ENCODE peak calls at places on chromosomes 4 and X, in five cellular contexts. M is activated gamma-delta T cell treated with Interleukin-2 at 50 U/mL for 16 hours; T is cardiac muscle cell; N is left ventricle myocardium inferior; V is CD8-positive, alpha-beta T cell. G is an unnamed sample.

GRCh38 chrX:49106930-49107329 is 16.6 kb downstream of the GPKOW start:
- DNase-seq in M (no peak), T (peak), N (peak), V (no peak), G (peak)

GRCh38 chr4:183430317-183430986 is 14.0 kb upstream of the CDKN2AIP start:
- DNase-seq in M (peak), T (no peak), N (no peak), V (peak), G (no peak)

GRCh38 chr4:165828928-165829327 is 44.1 kb upstream of the TLL1 start:
- DNase-seq in M (no peak), T (peak), N (no peak), V (no peak), G (no peak)

GRCh38 chr4:156298230-156298629 is 344.6 kb upstream of the CTSO start:
- DNase-seq in M (no peak), T (peak), N (no peak), V (no peak), G (no peak)

GRCh38 chrX:95325185-95325584 is 1359.5 kb upstream of the DIAPH2 start:
- DNase-seq in M (no peak), T (no peak), N (no peak), V (no peak), G (no peak)

GRCh38 chr4:113979973-113980615 is 647 bp upstream of the ARSJ start:
- DNase-seq in M (no peak), T (peak), N (no peak), V (no peak), G (no peak)

GRCh38 chr4:84470204-84470785 is 28.8 kb downstream of the NKX6-1 start:
- DNase-seq in M (no peak), T (no peak), N (no peak), V (no peak), G (peak)

GRCh38 chr4:4492161-4492847 is 49.5 kb downstream of the STX18 start:
- DNase-seq in M (no peak), T (peak), N (no peak), V (no peak), G (no peak)

GRCh38 chrX:54208531-54208930 is 25.5 kb upstream of the FAM120C start:
- DNase-seq in M (no peak), T (peak), N (no peak), V (no peak), G (no peak)

GRCh38 chr4:153661215-153661822 is 22.8 kb upstream of the TLR2 start:
- DNase-seq in M (no peak), T (peak), N (no peak), V (no peak), G (no peak)

GRCh38 chr4:47856713-47857112 is 18.8 kb upstream of the CORIN start:
- DNase-seq in M (no peak), T (no peak), N (no peak), V (no peak), G (no peak)

G was measured in erythroblast.